ENCODE peak calls at places on chromosomes 3 and 15, in five cellular contexts. W, T, K, S and Q are unnamed samples.

GRCh38 chr3:16142350-16143050 is 32.0 kb upstream of the GALNT15 start:
- DNase-seq in W (no peak), T (no peak), K (no peak), S (no peak), Q (no peak)

GRCh38 chr3:149860881-149861280 is 47.9 kb downstream of the RNF13 start:
- DNase-seq in W (no peak), T (no peak), K (no peak), S (no peak), Q (no peak)

GRCh38 chr15:57440167-57440566 is 63.9 kb downstream of the CGNL1 start:
- DNase-seq in W (no peak), T (no peak), K (no peak), S (no peak), Q (no peak)

GRCh38 chr3:159669024-159669476 is 319.6 kb upstream of the IL12A start:
- DNase-seq in W (no peak), T (no peak), K (peak; percentile 62), S (no peak), Q (no peak)

GRCh38 chr15:70153948-70154439 is 56.3 kb upstream of the TLE3 start:
- DNase-seq in W (no peak), T (no peak), K (no peak), S (peak; percentile 54), Q (no peak)

GRCh38 chr3:122689587-122689986 is 8.9 kb downstream of the PARP14 start:
- DNase-seq in W (no peak), T (no peak), K (no peak), S (no peak), Q (no peak)

GRCh38 chr3:60841355-60841754 is 409.9 kb downstream of the FHIT start:
- DNase-seq in W (no peak), T (no peak), K (no peak), S (no peak), Q (no peak)

GRCh38 chr3:40997711-40998519 is 201.4 kb upstream of the CTNNB1 start:
- DNase-seq in W (no peak), T (no peak), K (no peak), S (no peak), Q (no peak)

GRCh38 chr3:8573342-8573926 is 71.2 kb downstream of the SSUH2 start:
- DNase-seq in W (no peak), T (no peak), K (no peak), S (no peak), Q (no peak)

GRCh38 chr3:191246628-191247027 is 47.6 kb downstream of the OSTN start:
- DNase-seq in W (no peak), T (no peak), K (peak; percentile 5), S (no peak), Q (no peak)

GRCh38 chr3:183381179-183381578 is 47.2 kb downstream of the MCF2L2 start:
- DNase-seq in W (no peak), T (no peak), K (no peak), S (no peak), Q (no peak)

GRCh38 chr3:42052132-42052866 is 38.9 kb upstream of the TRAK1 start:
- DNase-seq in W (no peak), T (no peak), K (no peak), S (no peak), Q (no peak)

GRCh38 chr3:50639055-50639494 is 22.1 kb downstream of the MAPKAPK3 start:
- DNase-seq in W (no peak), T (no peak), K (no peak), S (no peak), Q (no peak)

GRCh38 chr15:70504305-70504951 is 258.9 kb downstream of the UACA start:
- DNase-seq in W (no peak), T (peak; percentile 62), K (no peak), S (peak; percentile 77), Q (peak; percentile 52)

GRCh38 chr3:149678365-149678948 is 20.6 kb upstream of the WWTR1 start:
- DNase-seq in W (no peak), T (no peak), K (no peak), S (no peak), Q (no peak)

GRCh38 chr3:13139471-13140065 is 66.3 kb upstream of the IQSEC1 start:
- DNase-seq in W (no peak), T (no peak), K (no peak), S (no peak), Q (no peak)

GRCh38 chr3:71006810-71007785 is 576.4 kb downstream of the FOXP1 start:
- DNase-seq in W (no peak), T (no peak), K (peak; percentile 24), S (no peak), Q (no peak)

GRCh38 chr15:91861223-91861622 is 7.7 kb downstream of the SLCO3A1 start:
- DNase-seq in W (no peak), T (no peak), K (no peak), S (no peak), Q (no peak)

GRCh38 chr3:85710490-85710889 is 751.7 kb downstream of the CADM2 start:
- DNase-seq in W (no peak), T (no peak), K (no peak), S (no peak), Q (no peak)

GRCh38 chr3:110583373-110583935 is 488.2 kb upstream of the NECTIN3 start:
- DNase-seq in W (no peak), T (no peak), K (no peak), S (no peak), Q (no peak)

GRCh38 chr3:36403661-36404060 is 23.4 kb downstream of the STAC start:
- DNase-seq in W (no peak), T (no peak), K (no peak), S (no peak), Q (no peak)

GRCh38 chr3:119357190-119357589 is 63.0 kb downstream of the ARHGAP31 start:
- DNase-seq in W (no peak), T (no peak), K (no peak), S (no peak), Q (no peak)

GRCh38 chr3:126912027-126912422 is 70.9 kb upstream of the PLXNA1 start:
- DNase-seq in W (no peak), T (no peak), K (no peak), S (no peak), Q (no peak)

GRCh38 chr3:57544181-57545125 is at the start of gene DNAH12:
- DNase-seq in W (no peak), T (no peak), K (peak; percentile 8), S (peak; percentile 60), Q (peak; percentile 18)

GRCh38 chr3:9862391-9863235 is 17.4 kb downstream of the CIDEC start:
- DNase-seq in W (peak; percentile 80), T (peak; percentile 69), K (peak; percentile 53), S (peak; percentile 60), Q (peak; percentile 72)

GRCh38 chr3:59192473-59192872 is 142.6 kb upstream of the CFAP20DC start:
- DNase-seq in W (no peak), T (no peak), K (no peak), S (no peak), Q (no peak)

GRCh38 chr15:44102675-44103254 is 92.3 kb downstream of the FRMD5 start:
- DNase-seq in W (no peak), T (no peak), K (peak; percentile 13), S (no peak), Q (peak; percentile 2)

GRCh38 chr15:51366911-51367310 is 25.5 kb downstream of the GLDN start:
- DNase-seq in W (no peak), T (no peak), K (no peak), S (no peak), Q (no peak)

GRCh38 chr3:46427929-46428833 is 21.1 kb downstream of the CCRL2 start:
- DNase-seq in W (no peak), T (no peak), K (no peak), S (no peak), Q (peak; percentile 41)
- TF ChIP-seq CTCF in W (no peak), T (no peak), K (no peak), S (no peak), Q (no peak)

GRCh38 chr15:25054329-25054728 is 99.5 kb downstream of the SNRPN start:
- DNase-seq in W (peak; percentile 14), T (no peak), K (no peak), S (no peak), Q (no peak)
- H3K9me3 ChIP-seq in W (no peaks in the 10 kb centered on the region), T (peaks cover 100% of the 10 kb centered on the region), K (peaks cover 68% of the 10 kb centered on the region), S (peaks cover 56% of the 10 kb centered on the region), Q (peaks cover 99% of the 10 kb centered on the region)

DNA sequence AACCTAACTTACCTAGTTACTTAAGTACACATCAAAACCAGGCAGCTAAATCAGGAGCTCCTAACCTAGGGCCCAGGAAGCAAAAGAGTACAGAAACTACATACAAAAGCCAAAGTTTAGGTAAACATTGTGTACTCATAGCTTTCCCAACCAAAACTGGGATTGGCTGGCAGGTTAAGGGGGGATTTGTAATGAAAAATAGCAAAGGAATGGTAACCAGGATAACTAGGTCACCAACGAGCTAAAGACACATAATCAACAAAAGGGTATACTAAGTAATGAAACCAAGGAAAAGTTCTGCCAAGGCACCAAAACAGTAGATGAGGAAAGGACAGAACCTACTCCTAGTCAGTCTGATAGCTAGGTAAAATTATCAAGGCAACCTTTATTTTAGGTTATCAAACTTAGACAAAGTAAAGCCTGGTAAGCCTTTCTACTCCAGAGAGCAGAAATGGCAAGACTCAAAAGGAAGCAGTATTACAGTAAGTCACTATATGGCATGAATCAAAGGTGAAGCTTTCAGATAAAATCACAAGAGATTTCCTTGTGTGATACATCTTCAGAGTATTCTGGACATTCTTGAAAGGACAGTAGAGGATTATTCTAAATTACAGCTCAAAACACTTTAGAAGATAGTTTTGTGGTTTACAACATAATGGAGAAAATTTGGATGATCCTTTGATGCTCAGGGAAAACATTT is 10.2 kb downstream of the TRA2B start:
- DNase-seq in W (no peak), T (no peak), K (no peak), S (no peak), Q (no peak)
- H3K4me1 ChIP-seq in W (peaks cover 58% of the 10 kb centered on the region), T (peaks cover 93% of the 10 kb centered on the region), K (peaks cover 79% of the 10 kb centered on the region), S (peaks cover 21% of the 10 kb centered on the region), Q (peaks cover 57% of the 10 kb centered on the region)

GRCh38 chr15:65918357-65918920 is 49.1 kb downstream of the RAB11A start:
- DNase-seq in W (no peak), T (no peak), K (no peak), S (no peak), Q (no peak)

GRCh38 chr15:65918936-65919335 is 49.6 kb downstream of the RAB11A start:
- DNase-seq in W (no peak), T (no peak), K (no peak), S (no peak), Q (no peak)

GRCh38 chr15:65917936-65918335 is 48.6 kb downstream of the RAB11A start:
- DNase-seq in W (no peak), T (no peak), K (no peak), S (no peak), Q (no peak)

GRCh38 chr15:65920121-65920520 is 50.8 kb downstream of the RAB11A start:
- DNase-seq in W (no peak), T (no peak), K (no peak), S (no peak), Q (no peak)

GRCh38 chr15:65919353-65919752 is 50.1 kb downstream of the RAB11A start:
- DNase-seq in W (no peak), T (no peak), K (no peak), S (no peak), Q (no peak)
- TF ChIP-seq CTCF in W (no peak), T (no peak), K (no peak), S (no peak), Q (no peak)

DNA sequence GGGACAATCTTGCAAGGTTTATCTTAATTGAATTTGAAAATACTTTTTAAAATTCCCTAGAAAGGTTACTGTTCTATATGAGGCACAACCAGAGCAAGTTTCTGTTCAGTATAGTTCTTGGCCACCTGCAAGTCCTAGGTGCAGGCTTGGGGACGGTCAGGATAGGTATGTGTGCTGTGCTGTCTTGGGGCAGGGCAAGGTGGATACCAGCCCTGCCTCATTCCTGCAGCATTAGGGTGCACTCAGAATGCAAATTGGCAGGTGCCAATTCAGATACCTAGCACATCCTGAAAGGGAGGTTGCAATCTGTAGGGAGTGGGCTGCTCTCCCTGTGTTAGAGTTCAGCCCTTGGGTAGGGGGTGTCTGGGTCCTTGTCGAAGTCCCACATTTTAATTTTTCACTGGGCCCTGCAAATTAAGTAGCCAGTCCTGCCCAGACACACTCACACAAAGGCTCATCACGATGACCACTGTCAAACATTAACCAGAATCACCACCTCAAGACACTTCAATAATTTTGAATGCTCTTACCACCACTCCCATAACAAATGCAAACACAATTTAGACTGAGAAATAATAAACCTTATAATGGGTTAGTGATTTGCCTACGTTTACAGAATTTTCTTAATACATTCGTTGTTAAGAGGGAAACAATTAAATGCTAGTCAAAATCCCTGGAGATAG is 838.0 kb upstream of the NR2F2 start:
- DNase-seq in W (no peak), T (no peak), K (no peak), S (no peak), Q (no peak)
- H3K9me3 ChIP-seq in W (no peaks in the 10 kb centered on the region), T (no peaks in the 10 kb centered on the region), K (no peaks in the 10 kb centered on the region), S (no peaks in the 10 kb centered on the region), Q (no peaks in the 10 kb centered on the region)